ENCODE peak calls at places on chromosomes 7 and 10, in six cellular contexts. One of them, this sample, is unnamed.

GRCh38 chr10:122475130-122475529 is 13.8 kb downstream of the HTRA1 start:
- DNase-seq in GM12878: no peak
- DNase-seq in breast epithelium: no peak
- DNase-seq in stomach: no peak
- DNase-seq in prostate gland: peak
- DNase-seq in SK-N-SH: no peak
- DNase-seq in this sample: peak

GRCh38 chr10:91137822-91138221 is 82.6 kb upstream of the PCGF5 start:
- DNase-seq in GM12878: no peak
- DNase-seq in breast epithelium: no peak
- DNase-seq in stomach: no peak
- DNase-seq in prostate gland: no peak
- DNase-seq in SK-N-SH: no peak
- DNase-seq in this sample: no peak

GRCh38 chr7:1329261-1329660 is 96.6 kb downstream of the UNCX start:
- DNase-seq in GM12878: no peak
- DNase-seq in breast epithelium: no peak
- DNase-seq in stomach: no peak
- DNase-seq in prostate gland: no peak
- DNase-seq in SK-N-SH: no peak
- DNase-seq in this sample: no peak

GRCh38 chr10:106224676-106225075 is 939.8 kb downstream of the SORCS1 start:
- DNase-seq in GM12878: no peak
- DNase-seq in breast epithelium: no peak
- DNase-seq in stomach: no peak
- DNase-seq in prostate gland: no peak
- DNase-seq in SK-N-SH: no peak
- DNase-seq in this sample: no peak

GRCh38 chr10:27742926-27743735 is 2.5 kb downstream of the MKX start:
- DNase-seq in GM12878: no peak
- DNase-seq in breast epithelium: no peak
- DNase-seq in stomach: peak
- DNase-seq in prostate gland: no peak
- DNase-seq in SK-N-SH: peak
- DNase-seq in this sample: peak

GRCh38 chr10:46019541-46020343 is 10.7 kb downstream of the NCOA4 start:
- DNase-seq in GM12878: no peak
- DNase-seq in breast epithelium: no peak
- DNase-seq in stomach: no peak
- DNase-seq in prostate gland: no peak
- DNase-seq in SK-N-SH: no peak
- DNase-seq in this sample: no peak

GRCh38 chr7:42183547-42183946 is 53.5 kb downstream of the GLI3 start:
- DNase-seq in GM12878: no peak
- DNase-seq in breast epithelium: no peak
- DNase-seq in stomach: no peak
- DNase-seq in prostate gland: no peak
- DNase-seq in SK-N-SH: no peak
- DNase-seq in this sample: no peak

GRCh38 chr7:47190462-47190861 is 391.4 kb downstream of the TNS3 start:
- DNase-seq in GM12878: no peak
- DNase-seq in breast epithelium: no peak
- DNase-seq in stomach: no peak
- DNase-seq in prostate gland: no peak
- DNase-seq in SK-N-SH: peak
- DNase-seq in this sample: no peak

DNA sequence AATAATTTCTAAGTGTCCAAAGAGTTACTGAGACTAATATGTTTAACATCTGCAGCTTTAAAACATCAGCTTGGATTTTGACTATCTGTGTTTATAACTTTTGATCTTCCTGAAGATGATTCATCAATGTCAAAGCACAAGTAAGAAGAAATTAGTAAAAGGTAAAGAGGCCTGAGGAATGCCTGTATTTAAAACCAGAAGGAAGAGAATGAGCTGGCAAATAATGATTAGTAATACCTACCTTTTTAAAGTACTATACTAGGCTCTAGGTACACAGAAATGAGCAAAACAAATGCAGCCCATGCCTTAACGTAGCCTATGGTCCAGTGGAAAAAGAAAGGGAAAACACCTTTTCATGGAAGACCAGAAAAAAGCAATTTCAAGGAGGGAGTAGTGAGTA is 158.0 kb downstream of the KCND2 start:
- DNase-seq in GM12878: no peak
- DNase-seq in breast epithelium: no peak
- DNase-seq in stomach: no peak
- DNase-seq in prostate gland: no peak
- DNase-seq in SK-N-SH: no peak
- DNase-seq in this sample: no peak
- H3K4me3 ChIP-seq in GM12878: no peak
- H3K4me3 ChIP-seq in breast epithelium: no peak
- H3K4me3 ChIP-seq in stomach: no peak
- H3K4me3 ChIP-seq in prostate gland: no peak
- H3K4me3 ChIP-seq in SK-N-SH: no peak
- H3K4me3 ChIP-seq in this sample: no peak

GRCh38 chr10:118569241-118569881 is 26.1 kb downstream of the PRLHR start:
- DNase-seq in GM12878: no peak
- DNase-seq in breast epithelium: no peak
- DNase-seq in stomach: no peak
- DNase-seq in prostate gland: no peak
- DNase-seq in SK-N-SH: peak
- DNase-seq in this sample: no peak
- TF ChIP-seq POLR2AphosphoS5 in GM12878: no peak
- TF ChIP-seq POLR2AphosphoS5 in breast epithelium: no peak
- TF ChIP-seq POLR2AphosphoS5 in stomach: no peak
- TF ChIP-seq POLR2AphosphoS5 in prostate gland: no peak
- TF ChIP-seq POLR2AphosphoS5 in SK-N-SH: no peak
- TF ChIP-seq POLR2AphosphoS5 in this sample: no peak

GRCh38 chr7:44244282-44244681 is 43.5 kb downstream of the YKT6 start:
- DNase-seq in GM12878: no peak
- DNase-seq in breast epithelium: no peak
- DNase-seq in stomach: no peak
- DNase-seq in prostate gland: no peak
- DNase-seq in SK-N-SH: peak
- DNase-seq in this sample: no peak
- H3K4me3 ChIP-seq in GM12878: no peak
- H3K4me3 ChIP-seq in breast epithelium: no peak
- H3K4me3 ChIP-seq in stomach: no peak
- H3K4me3 ChIP-seq in prostate gland: no peak
- H3K4me3 ChIP-seq in SK-N-SH: no peak
- H3K4me3 ChIP-seq in this sample: no peak

GRCh38 chr7:78770422-78771410 is 682.8 kb downstream of the MAGI2 start:
- DNase-seq in GM12878: no peak
- DNase-seq in breast epithelium: no peak
- DNase-seq in stomach: no peak
- DNase-seq in prostate gland: no peak
- DNase-seq in SK-N-SH: peak
- DNase-seq in this sample: no peak
- TF ChIP-seq POLR2AphosphoS5 in GM12878: no peak
- TF ChIP-seq POLR2AphosphoS5 in breast epithelium: no peak
- TF ChIP-seq POLR2AphosphoS5 in stomach: no peak
- TF ChIP-seq POLR2AphosphoS5 in prostate gland: no peak
- TF ChIP-seq POLR2AphosphoS5 in SK-N-SH: no peak
- TF ChIP-seq POLR2AphosphoS5 in this sample: no peak

DNA sequence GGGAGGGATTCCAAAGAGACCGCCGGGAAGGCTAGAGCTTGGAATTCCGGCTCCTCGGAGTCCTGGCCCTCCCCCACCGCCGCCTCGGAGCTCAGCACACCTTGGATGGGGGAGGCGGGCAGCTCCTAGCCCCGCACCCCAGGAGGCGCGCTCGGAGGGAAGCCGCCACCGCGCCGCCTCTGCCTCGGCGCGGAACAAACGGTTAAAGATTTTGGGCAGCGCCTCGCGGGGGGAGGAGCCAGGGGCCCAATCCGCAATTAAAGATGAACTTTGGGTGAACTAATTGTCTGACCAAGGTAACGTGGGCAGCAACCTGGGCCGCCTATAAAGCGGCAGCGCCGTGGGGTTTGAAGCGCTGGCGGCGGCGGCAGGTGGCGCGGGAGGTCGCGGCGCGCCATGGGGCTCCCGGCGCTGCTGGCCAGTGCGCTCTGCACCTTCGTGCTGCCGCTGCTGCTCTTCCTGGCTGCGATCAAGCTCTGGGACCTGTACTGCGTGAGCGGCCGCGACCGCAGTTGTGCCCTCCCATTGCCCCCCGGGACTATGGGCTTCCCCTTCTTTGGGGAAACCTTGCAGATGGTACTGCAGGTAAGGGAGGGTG is at the start of gene CYP26A1:
- DNase-seq in GM12878: no peak
- DNase-seq in breast epithelium: no peak
- DNase-seq in stomach: no peak
- DNase-seq in prostate gland: no peak
- DNase-seq in SK-N-SH: peak
- DNase-seq in this sample: no peak
- H3K4me3 ChIP-seq in GM12878: peak
- H3K4me3 ChIP-seq in breast epithelium: peak
- H3K4me3 ChIP-seq in stomach: peak
- H3K4me3 ChIP-seq in prostate gland: peak
- H3K4me3 ChIP-seq in SK-N-SH: peak
- H3K4me3 ChIP-seq in this sample: peak

GRCh38 chr10:71772832-71773220 is 494 bp downstream of the VSIR start:
- DNase-seq in GM12878: no peak
- DNase-seq in breast epithelium: no peak
- DNase-seq in stomach: no peak
- DNase-seq in prostate gland: no peak
- DNase-seq in SK-N-SH: no peak
- DNase-seq in this sample: no peak

GRCh38 chr10:71774916-71775702 is 1.8 kb upstream of the VSIR start:
- DNase-seq in GM12878: no peak
- DNase-seq in breast epithelium: no peak
- DNase-seq in stomach: peak
- DNase-seq in prostate gland: no peak
- DNase-seq in SK-N-SH: no peak
- DNase-seq in this sample: no peak

GRCh38 chr10:71771204-71771603 is 2.1 kb downstream of the VSIR start:
- DNase-seq in GM12878: no peak
- DNase-seq in breast epithelium: no peak
- DNase-seq in stomach: peak
- DNase-seq in prostate gland: no peak
- DNase-seq in SK-N-SH: no peak
- DNase-seq in this sample: no peak

GRCh38 chr10:71771821-71772617 is 1.3 kb downstream of the VSIR start:
- DNase-seq in GM12878: no peak
- DNase-seq in breast epithelium: no peak
- DNase-seq in stomach: peak
- DNase-seq in prostate gland: peak
- DNase-seq in SK-N-SH: no peak
- DNase-seq in this sample: peak

DNA sequence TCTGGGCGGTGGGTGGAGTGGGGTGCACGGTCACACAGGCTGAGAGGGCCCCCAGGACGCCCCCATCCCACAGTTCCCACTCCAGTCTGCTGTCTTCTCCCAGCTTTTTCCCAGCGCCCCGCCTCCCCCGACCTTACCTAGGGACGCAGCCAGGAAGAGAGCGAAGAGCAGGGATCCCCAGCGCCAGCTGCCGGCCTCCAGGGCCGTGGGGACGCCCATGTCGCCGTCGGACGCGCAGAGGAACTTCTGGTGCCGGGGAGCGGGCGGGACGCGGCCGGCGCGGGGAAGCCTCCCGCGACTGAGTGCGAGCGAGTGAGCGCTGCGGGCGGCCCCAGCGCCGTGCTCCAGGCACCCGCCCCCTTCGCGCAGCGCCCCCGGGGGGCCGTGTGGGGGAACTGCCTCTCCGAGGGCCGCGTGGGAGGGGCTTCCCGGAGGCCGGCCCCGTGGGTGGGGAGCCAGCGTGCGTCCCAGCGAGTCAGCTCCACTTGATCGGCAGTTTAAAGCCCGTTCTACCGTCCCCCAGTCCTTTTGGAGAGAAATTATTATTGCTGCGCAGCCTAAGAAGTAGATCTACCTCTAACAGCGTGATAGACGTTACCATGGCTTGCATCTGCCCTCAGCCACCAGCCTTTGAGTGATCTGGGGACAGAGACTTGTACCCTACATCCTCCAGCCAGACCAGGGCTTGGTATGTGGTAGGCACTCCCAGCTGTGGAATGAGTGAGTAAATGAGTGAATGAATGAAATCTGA is at the start of gene VSIR:
- DNase-seq in GM12878: peak
- DNase-seq in breast epithelium: peak
- DNase-seq in stomach: peak
- DNase-seq in prostate gland: peak
- DNase-seq in SK-N-SH: peak
- DNase-seq in this sample: peak
- TF ChIP-seq POLR2AphosphoS5 in GM12878: peak
- TF ChIP-seq POLR2AphosphoS5 in breast epithelium: peak
- TF ChIP-seq POLR2AphosphoS5 in stomach: peak
- TF ChIP-seq POLR2AphosphoS5 in prostate gland: peak
- TF ChIP-seq POLR2AphosphoS5 in SK-N-SH: no peak
- TF ChIP-seq POLR2AphosphoS5 in this sample: peak

DNA sequence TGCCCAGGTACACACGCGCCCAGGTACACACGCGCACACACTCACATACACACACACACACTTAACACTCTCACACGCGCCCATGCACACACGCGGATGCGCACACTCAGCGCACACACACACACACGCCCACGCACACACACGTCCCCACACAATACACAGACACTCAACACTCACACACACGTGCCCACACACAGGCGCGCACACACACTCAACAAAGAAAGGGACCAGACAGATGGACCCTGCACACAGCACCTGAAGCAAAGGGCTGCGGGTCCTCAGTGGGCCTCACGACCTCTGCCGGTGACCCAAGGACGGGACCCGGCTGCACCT is 257.4 kb downstream of the ZMYND11 start:
- DNase-seq in GM12878: no peak
- DNase-seq in breast epithelium: no peak
- DNase-seq in stomach: no peak
- DNase-seq in prostate gland: no peak
- DNase-seq in SK-N-SH: no peak
- DNase-seq in this sample: no peak
- H3K4me3 ChIP-seq in GM12878: no peak
- H3K4me3 ChIP-seq in breast epithelium: no peak
- H3K4me3 ChIP-seq in stomach: no peak
- H3K4me3 ChIP-seq in prostate gland: no peak
- H3K4me3 ChIP-seq in SK-N-SH: no peak
- H3K4me3 ChIP-seq in this sample: no peak

DNA sequence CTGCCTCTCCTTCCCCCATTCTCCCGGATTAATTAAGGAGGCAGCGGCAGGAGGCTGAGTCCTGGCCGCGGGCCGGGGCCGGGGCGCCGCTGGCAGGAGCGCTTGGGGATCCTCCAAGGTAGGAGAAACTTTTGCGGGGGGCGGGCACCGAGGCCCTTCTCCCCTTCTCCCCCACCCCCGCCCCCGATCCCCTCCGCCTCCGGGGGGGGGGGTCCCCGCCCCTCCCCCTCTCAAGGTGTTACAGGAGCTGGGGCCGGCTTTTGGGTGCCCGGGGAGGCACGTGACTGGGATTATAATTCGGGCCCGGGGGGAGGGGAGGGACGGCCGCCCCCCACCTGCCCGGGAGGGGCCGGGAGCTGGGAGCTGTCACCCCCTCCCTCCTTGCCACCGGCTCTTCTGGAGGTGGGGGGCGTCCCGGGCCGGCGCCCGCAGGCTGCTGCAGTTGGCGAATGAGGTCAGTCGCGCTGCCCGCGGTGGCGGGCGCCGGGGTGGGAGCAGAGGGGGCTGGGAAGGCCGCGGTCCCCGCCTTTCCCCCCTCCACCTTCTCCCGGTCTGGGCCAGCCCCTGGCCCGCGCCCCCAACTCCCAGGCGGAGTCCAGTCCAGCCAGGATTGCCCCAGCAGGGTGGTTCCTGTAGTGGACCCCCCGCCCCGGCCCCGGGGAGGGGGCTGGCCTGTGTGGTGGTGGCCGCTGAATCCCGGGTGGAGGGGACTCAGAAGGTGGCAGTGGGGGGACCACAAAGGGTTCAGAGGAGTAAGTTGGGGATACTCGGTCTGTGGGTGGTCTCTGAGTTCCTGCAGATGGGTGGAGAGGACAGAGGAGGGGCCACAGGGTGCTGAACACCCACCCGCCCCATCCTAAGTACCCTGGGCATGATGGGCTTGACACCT is 597 bp downstream of the GTF2IRD1 start:
- DNase-seq in GM12878: no peak
- DNase-seq in breast epithelium: no peak
- DNase-seq in stomach: no peak
- DNase-seq in prostate gland: peak
- DNase-seq in SK-N-SH: peak
- DNase-seq in this sample: peak
- TF ChIP-seq POLR2AphosphoS5 in GM12878: no peak
- TF ChIP-seq POLR2AphosphoS5 in breast epithelium: no peak
- TF ChIP-seq POLR2AphosphoS5 in stomach: no peak
- TF ChIP-seq POLR2AphosphoS5 in prostate gland: no peak
- TF ChIP-seq POLR2AphosphoS5 in SK-N-SH: no peak
- TF ChIP-seq POLR2AphosphoS5 in this sample: no peak